ENCODE peak calls at places on chromosomes 5 and 9, in ten cellular contexts. G, C, O, S, Q, F, R, I, A and D are unnamed samples.

GRCh38 chr9:113564804-113565237 is 101.3 kb downstream of the RGS3 start:
- ATAC-seq in S (no peak), Q (peak; percentile 13), C (no peak), I (no peak), G (peak; percentile 24), F (peak; percentile 83), A (peak; percentile 90), R (peak; percentile 71), O (peak; percentile 75), D (peak; percentile 87)

GRCh38 chr9:76534031-76534430 is 75.0 kb downstream of the GCNT1 start:
- ATAC-seq in O (no peak), G (no peak), R (no peak), A (no peak), I (no peak), Q (no peak), S (no peak), F (no peak), C (no peak), D (no peak)

GRCh38 chr5:528625-529511 is 4.6 kb upstream of the SLC9A3 start:
- ATAC-seq in G (no peak), O (no peak), I (no peak), A (no peak), F (no peak), S (no peak), Q (no peak), R (no peak), C (no peak), D (no peak)

GRCh38 chr9:94870793-94871558 is 144.5 kb downstream of the AOPEP start:
- ATAC-seq in F (peak; percentile 2), G (no peak), A (peak; percentile 4), Q (no peak), O (no peak), S (no peak), C (peak; percentile 6), R (no peak), I (peak; percentile 33), D (no peak)

GRCh38 chr5:122333564-122333963 is 21.5 kb downstream of the SNCAIP start:
- ATAC-seq in Q (no peak), R (no peak), G (no peak), A (no peak), S (no peak), C (no peak), O (no peak), F (no peak), I (no peak), D (no peak)

GRCh38 chr5:24999732-25000131 is 355.0 kb upstream of the CDH10 start:
- ATAC-seq in Q (no peak), O (no peak), A (no peak), C (no peak), R (no peak), F (no peak), G (no peak), I (no peak), S (no peak), D (no peak)

GRCh38 chr5:168315991-168316578 is 24.6 kb downstream of the WWC1 start:
- ATAC-seq in A (peak; percentile 68), C (no peak), O (peak; percentile 56), S (no peak), G (peak; percentile 68), Q (peak; percentile 73), I (no peak), R (peak; percentile 59), F (peak; percentile 65), D (no peak)

GRCh38 chr5:83720805-83721431 is at the start of gene HAPLN1:
- ATAC-seq in C (no peak), O (no peak), A (no peak), Q (no peak), F (no peak), G (no peak), R (no peak), S (no peak), I (no peak), D (no peak)

GRCh38 chr5:68381060-68381459 is 165.5 kb downstream of the PIK3R1 start:
- ATAC-seq in A (no peak), R (no peak), I (no peak), G (no peak), S (no peak), F (no peak), O (no peak), Q (no peak), C (no peak), D (no peak)

GRCh38 chr5:76870046-76870445 is 20.2 kb downstream of the S100Z start:
- ATAC-seq in O (no peak), R (no peak), S (no peak), C (no peak), I (no peak), A (no peak), F (no peak), G (no peak), Q (no peak), D (no peak)

GRCh38 chr5:3155029-3155428 is 403.6 kb upstream of the IRX2 start:
- ATAC-seq in O (no peak), R (no peak), S (no peak), F (no peak), I (no peak), Q (no peak), G (no peak), A (no peak), C (no peak), D (no peak)

GRCh38 chr5:85049020-85049419 is 664.3 kb upstream of the EDIL3 start:
- ATAC-seq in G (peak; percentile 17), I (peak; percentile 86), R (no peak), A (peak; percentile 72), Q (peak; percentile 89), S (no peak), C (peak; percentile 95), O (peak; percentile 46), F (peak; percentile 39), D (no peak)

GRCh38 chr9:112327718-112328450 is 5.5 kb downstream of the PTBP3 start:
- ATAC-seq in F (no peak), O (no peak), Q (no peak), A (no peak), C (no peak), R (no peak), S (no peak), G (no peak), I (no peak), D (no peak)

GRCh38 chr5:36403601-36404311 is 102.1 kb upstream of the RANBP3L start:
- ATAC-seq in O (peak; percentile 53), A (no peak), F (peak; percentile 35), S (no peak), G (peak; percentile 50), I (no peak), C (no peak), R (peak; percentile 42), Q (peak; percentile 25), D (peak; percentile 93)

GRCh38 chr5:34511063-34511462 is 145.1 kb upstream of the RAI14 start:
- ATAC-seq in S (no peak), F (peak; percentile 72), O (peak; percentile 73), Q (no peak), I (no peak), R (peak; percentile 12), A (no peak), G (peak; percentile 62), C (no peak), D (no peak)

GRCh38 chr5:123810253-123810652 is 298.3 kb downstream of the CSNK1G3 start:
- ATAC-seq in G (peak; percentile 16), F (peak; percentile 37), A (peak; percentile 81), I (no peak), R (peak; percentile 21), C (no peak), Q (no peak), O (peak; percentile 54), S (no peak), D (peak; percentile 41)

GRCh38 chr5:6143523-6143922 is 234.8 kb downstream of the MED10 start:
- ATAC-seq in A (no peak), S (no peak), G (no peak), F (no peak), R (no peak), Q (peak; percentile 38), I (no peak), O (no peak), C (no peak), D (no peak)

GRCh38 chr5:167413503-167413902 is 877.9 kb upstream of the WWC1 start:
- ATAC-seq in I (no peak), O (no peak), C (no peak), S (no peak), R (no peak), F (no peak), Q (no peak), G (no peak), A (peak; percentile 98), D (no peak)

DNA sequence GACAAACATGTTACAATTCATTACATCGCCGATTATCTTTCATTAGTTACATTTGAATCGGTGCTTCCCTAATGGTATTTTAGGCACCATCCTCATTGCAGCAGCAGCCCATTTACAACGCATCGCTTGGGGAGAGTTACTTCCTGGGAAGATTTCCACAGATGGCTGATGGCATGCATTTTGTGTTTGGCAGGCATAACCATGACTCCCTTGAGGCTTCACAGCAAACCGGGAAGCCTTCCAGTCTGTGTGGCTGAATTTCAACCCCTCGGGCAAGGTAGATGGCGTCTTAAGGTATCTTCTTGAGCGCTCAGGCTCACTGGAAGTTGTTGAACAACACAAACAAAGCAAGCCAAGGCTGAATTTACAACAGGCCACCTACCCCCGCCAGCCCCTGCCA is 1.6 kb upstream of the DNAH5 start:
- ATAC-seq in F (no peak), C (no peak), I (no peak), S (no peak), G (no peak), Q (no peak), O (no peak), R (no peak), A (no peak), D (no peak)
- H3K4me3 ChIP-seq in F (no peak overlapping the region), C (no peak overlapping the region), I (no peak overlapping the region), S (no peak overlapping the region), G (no peak overlapping the region), Q (no peak overlapping the region), O (no peak overlapping the region), R (no peak overlapping the region), A (no peak overlapping the region), D (no peak overlapping the region)

GRCh38 chr5:150815010-150815409 is 31.3 kb upstream of the IRGM start:
- ATAC-seq in C (no peak), F (no peak), G (no peak), Q (no peak), R (no peak), I (no peak), A (peak; percentile 70), S (no peak), O (no peak), D (no peak)
- H3K4me3 ChIP-seq in C (no peak overlapping the region), F (no peak overlapping the region), G (no peak overlapping the region), Q (no peak overlapping the region), R (no peak overlapping the region), I (no peak overlapping the region), A (no peak overlapping the region), S (no peak overlapping the region), O (no peak overlapping the region), D (no peak overlapping the region)

GRCh38 chr5:116445311-116445710 is 129.3 kb downstream of the SEMA6A start:
- ATAC-seq in Q (no peak), F (no peak), O (no peak), S (no peak), R (no peak), A (no peak), C (no peak), I (no peak), G (no peak), D (no peak)
- H3K4me3 ChIP-seq in Q (no peak overlapping the region), F (no peak overlapping the region), O (no peak overlapping the region), S (no peak overlapping the region), R (no peak overlapping the region), A (no peak overlapping the region), C (no peak overlapping the region), I (no peak overlapping the region), G (no peak overlapping the region), D (no peak overlapping the region)

DNA sequence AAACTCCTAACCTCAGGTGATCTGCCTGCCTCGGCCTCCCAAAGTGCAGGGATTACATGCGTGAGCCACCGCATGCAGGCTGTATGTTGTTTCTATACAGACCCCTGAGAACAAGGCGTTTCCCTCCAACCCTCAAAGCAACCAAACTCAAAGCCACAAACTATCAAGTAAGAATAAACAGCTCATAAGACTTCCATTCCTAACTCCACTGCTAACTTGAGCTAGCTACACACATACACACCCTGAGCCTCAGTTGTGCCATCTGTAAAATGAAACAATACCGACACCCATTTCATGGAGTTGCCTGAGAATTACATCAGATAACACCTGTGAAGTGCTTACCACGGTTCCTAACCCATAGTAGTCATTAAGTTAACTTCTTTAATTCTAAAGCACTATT is 70.8 kb downstream of the SERINC5 start:
- ATAC-seq in Q (no peak), R (no peak), S (no peak), F (no peak), C (no peak), G (no peak), I (no peak), O (no peak), A (no peak), D (no peak)
- H3K4me3 ChIP-seq in Q (no peak overlapping the region), R (no peak overlapping the region), S (no peak overlapping the region), F (no peak overlapping the region), C (no peak overlapping the region), G (no peak overlapping the region), I (no peak overlapping the region), O (no peak overlapping the region), A (no peak overlapping the region), D (no peak overlapping the region)